ENCODE peak calls at places on chromosomes 3 and 15, in four cellular contexts. H is GM12878, Z is HCT116, I is A549. O is an unnamed sample.

GRCh38 chr3:138364356-138365252 is 16.2 kb downstream of the MRAS start:
- DNase-seq in I (no peak), H (no peak), Z (no peak), O (no peak)

GRCh38 chr3:104596551-104596950 is 770.2 kb upstream of the ALCAM start:
- DNase-seq in Z (peak), I (peak), H (peak), O (peak)

GRCh38 chr15:68616397-68616796 is 37.6 kb downstream of the CORO2B start:
- DNase-seq in I (no peak), H (no peak), Z (no peak), O (no peak)

GRCh38 chr3:171847595-171848259 is 4.6 kb downstream of the TMEM212 start:
- DNase-seq in Z (no peak), H (no peak), I (no peak), O (no peak)

GRCh38 chr3:115217678-115218451 is 70.8 kb upstream of the ZBTB20 start:
- DNase-seq in H (no peak), I (peak), Z (peak), O (peak)

GRCh38 chr3:126474498-126475410 is 937 bp downstream of the ZXDC start:
- DNase-seq in H (no peak), Z (peak), I (peak), O (peak)

GRCh38 chr15:80179025-80179759 is 26.4 kb downstream of the FAH start:
- DNase-seq in Z (no peak), H (no peak), I (peak), O (peak)

GRCh38 chr3:145183261-145183660 is 977.7 kb downstream of the PLOD2 start:
- DNase-seq in H (no peak), I (no peak), Z (no peak), O (no peak)

GRCh38 chr15:52040167-52040900 is 21.3 kb downstream of the MAPK6 start:
- DNase-seq in I (no peak), H (no peak), Z (no peak), O (peak)

GRCh38 chr3:177358968-177359600 is 161.8 kb upstream of the TBL1XR1 start:
- DNase-seq in Z (peak), H (no peak), I (peak), O (no peak)

GRCh38 chr3:14434105-14434504 is 31.7 kb downstream of the SLC6A6 start:
- DNase-seq in H (no peak), Z (no peak), I (no peak), O (peak)

GRCh38 chr3:15478300-15478979 is 43.1 kb downstream of the COLQ start:
- DNase-seq in I (no peak), H (no peak), Z (no peak), O (no peak)

GRCh38 chr3:31622636-31623288 is 90.0 kb downstream of the STT3B start:
- DNase-seq in Z (no peak), H (peak), I (no peak), O (no peak)

GRCh38 chr3:152241142-152242067 is 27.3 kb upstream of the MBNL1 start:
- DNase-seq in H (no peak), Z (no peak), I (no peak), O (no peak)

GRCh38 chr3:58216496-58217197 is 5.9 kb upstream of the DNASE1L3 start:
- DNase-seq in Z (no peak), H (no peak), I (no peak), O (no peak)

GRCh38 chr3:88031543-88032148 is 27.2 kb downstream of the CGGBP1 start:
- DNase-seq in Z (no peak), I (no peak), H (peak), O (peak)

GRCh38 chr3:16723994-16724393 is 118.8 kb upstream of the DAZL start:
- DNase-seq in Z (peak), I (peak), H (no peak), O (peak)

GRCh38 chr3:150763122-150763840 is at the start of gene SIAH2:
- DNase-seq in I (peak), Z (peak), H (peak), O (peak)

GRCh38 chr3:96202181-96202580 is 612.2 kb upstream of the EPHA6 start:
- DNase-seq in Z (no peak), H (no peak), I (no peak), O (no peak)

GRCh38 chr3:120425877-120426276 is 24.9 kb downstream of the FSTL1 start:
- DNase-seq in Z (no peak), I (no peak), H (no peak), O (peak)

GRCh38 chr3:32684800-32685603 is at the start of gene CNOT10:
- DNase-seq in I (peak), H (peak), Z (peak), O (peak)

GRCh38 chr15:48898083-48898482 is 20.1 kb downstream of the EID1 start:
- DNase-seq in I (no peak), H (no peak), Z (no peak), O (no peak)

GRCh38 chr3:149353581-149354184 is 20.2 kb upstream of the TM4SF18 start:
- DNase-seq in I (no peak), H (no peak), Z (no peak), O (no peak)

GRCh38 chr15:68930268-68931022 is at the start of gene SPESP1:
- DNase-seq in Z (no peak), H (no peak), I (no peak), O (peak)

GRCh38 chr3:126269360-126269759 is 87.8 kb downstream of the KLF15 start:
- DNase-seq in H (no peak), Z (no peak), I (peak), O (peak)

GRCh38 chr3:50226888-50227389 is 9.1 kb upstream of the GNAI2 start:
- DNase-seq in I (peak), H (no peak), Z (peak), O (no peak)

GRCh38 chr3:58388550-58389061 is 45.0 kb downstream of the PDHB start:
- DNase-seq in Z (no peak), H (no peak), I (no peak), O (peak)

GRCh38 chr3:147394168-147394941 is 12.0 kb downstream of the ZIC4 start:
- DNase-seq in Z (no peak), I (no peak), H (no peak), O (no peak)

GRCh38 chr15:29097168-29097567 is 172.5 kb downstream of the NSMCE3 start:
- DNase-seq in Z (no peak), I (no peak), H (no peak), O (no peak)

GRCh38 chr3:54773251-54773650 is 154.6 kb downstream of the LRTM1 start:
- DNase-seq in Z (no peak), H (no peak), I (no peak), O (no peak)

GRCh38 chr3:21462151-21462550 is 288.9 kb downstream of the ZNF385D start:
- DNase-seq in H (no peak), Z (no peak), I (no peak), O (no peak)

GRCh38 chr3:29585368-29585767 is 304.5 kb downstream of the RBMS3 start:
- DNase-seq in Z (no peak), I (no peak), H (no peak), O (no peak)

GRCh38 chr3:132554437-132554836 is 42.6 kb upstream of the ACKR4 start:
- DNase-seq in I (peak), H (no peak), Z (no peak), O (peak)

GRCh38 chr3:10707984-10708868 is 107.8 kb upstream of the SLC6A11 start:
- DNase-seq in H (no peak), I (no peak), Z (no peak), O (no peak)

GRCh38 chr15:68580883-68581155 is 2.0 kb downstream of the CORO2B start:
- DNase-seq in I (no peak), Z (no peak), H (no peak), O (no peak)

GRCh38 chr3:48015451-48016182 is 599 bp downstream of the MAP4 start:
- DNase-seq in H (no peak), I (no peak), Z (no peak), O (peak)

GRCh38 chr15:99042909-99043308 is 35.3 kb upstream of the PGPEP1L start:
- DNase-seq in I (no peak), Z (no peak), H (no peak), O (no peak)

DNA sequence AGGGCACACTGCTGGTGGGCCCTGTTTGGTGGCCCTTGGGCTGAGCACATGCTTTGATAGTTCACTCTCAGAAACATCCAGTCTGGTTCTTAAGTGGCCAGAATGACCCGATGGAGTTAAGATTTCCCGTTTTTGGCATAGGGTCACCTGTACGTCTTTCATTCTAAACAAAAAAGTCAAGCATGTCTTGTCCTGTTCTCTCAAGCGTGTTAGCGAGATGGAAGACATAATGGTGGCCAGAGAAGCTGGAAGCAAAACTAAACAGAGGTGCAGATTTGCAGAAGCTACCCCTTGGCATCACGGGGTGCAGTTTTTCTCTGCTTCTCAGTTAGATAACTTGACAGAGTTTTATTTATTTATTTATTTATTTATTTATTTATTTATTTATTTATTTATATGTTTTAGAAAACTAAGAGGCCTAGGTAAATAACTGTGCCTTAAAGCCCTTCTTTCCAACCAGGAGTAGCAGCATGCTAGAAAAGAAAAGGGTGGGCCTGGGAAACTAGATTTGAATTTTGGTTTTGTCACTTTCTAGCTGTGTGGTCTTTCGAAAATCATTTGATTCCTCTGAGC is 63.0 kb downstream of the ST6GAL1 start:
- DNase-seq in I (no peak), Z (no peak), H (no peak), O (no peak)
- TF ChIP-seq CEBPB in I (no peak), Z (no peak), H (no peak), O (no peak)

DNA sequence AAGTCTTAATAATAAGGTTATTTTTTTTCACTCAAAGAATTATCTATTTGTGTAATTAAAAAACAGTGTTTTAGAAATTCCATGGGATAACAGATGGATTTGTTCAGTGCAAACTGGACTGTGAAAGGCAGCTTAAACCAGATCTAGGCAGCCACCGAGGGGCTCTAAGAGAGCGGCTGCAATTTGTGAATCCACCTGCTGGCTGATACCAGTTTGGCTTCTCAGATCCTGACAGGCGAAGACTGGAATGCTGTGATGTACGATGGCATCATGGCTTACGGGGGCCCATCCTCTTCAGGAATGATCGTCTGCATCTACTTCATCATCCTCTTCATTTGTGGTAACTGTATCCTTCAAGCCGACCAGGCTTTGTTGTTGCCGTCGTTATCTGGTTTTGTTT is 119.6 kb downstream of the CHDH start:
- DNase-seq in H (no peak), I (no peak), Z (no peak), O (no peak)
- TF ChIP-seq CEBPB in H (no peak), I (no peak), Z (no peak), O (no peak)

GRCh38 chr15:90400005-90400758 is 12.1 kb downstream of the IQGAP1 start:
- DNase-seq in Z (no peak), I (no peak), H (no peak), O (no peak)
- TF ChIP-seq CEBPB in Z (peak), I (no peak), H (no peak), O (no peak)

GRCh38 chr3:43960448-43960840 is 269.7 kb downstream of the ABHD5 start:
- DNase-seq in I (peak), H (no peak), Z (no peak), O (no peak)
- TF ChIP-seq CEBPB in I (no peak), H (no peak), Z (no peak), O (no peak)

DNA sequence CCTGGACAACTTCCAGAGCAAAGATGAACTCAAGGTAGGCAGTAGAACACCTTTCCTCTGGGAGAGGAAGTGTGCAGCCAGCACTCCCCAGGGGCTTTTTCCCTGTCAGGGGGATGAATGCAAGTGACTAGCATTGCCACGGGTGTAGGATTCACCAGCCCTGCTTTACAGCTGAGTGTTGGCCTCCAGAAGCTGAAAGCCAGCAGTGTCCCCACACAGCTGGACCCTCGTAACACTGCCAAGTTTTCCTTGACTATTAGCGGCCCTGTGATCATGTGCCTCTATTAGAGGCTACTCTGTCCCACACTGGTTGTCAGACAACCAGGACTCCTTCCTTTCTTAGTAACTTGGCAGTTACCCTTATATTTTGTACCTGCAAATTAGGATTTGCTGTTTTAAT is 104.9 kb upstream of the MANF start:
- DNase-seq in H (no peak), Z (no peak), I (no peak), O (no peak)
- TF ChIP-seq CEBPB in H (no peak), Z (no peak), I (no peak), O (no peak)

GRCh38 chr3:36769926-36770325 is 5.6 kb upstream of the DCLK3 start:
- DNase-seq in I (no peak), Z (no peak), H (no peak), O (no peak)

GRCh38 chr3:36763111-36763849 is 1.1 kb downstream of the DCLK3 start:
- DNase-seq in Z (no peak), I (no peak), H (no peak), O (no peak)

GRCh38 chr3:36764704-36765038 is 318 bp upstream of the DCLK3 start:
- DNase-seq in I (no peak), Z (no peak), H (no peak), O (no peak)

GRCh38 chr3:36765104-36765503 is 751 bp upstream of the DCLK3 start:
- DNase-seq in H (no peak), I (no peak), Z (no peak), O (no peak)

GRCh38 chr3:36763850-36764703 is at the start of gene DCLK3:
- DNase-seq in I (no peak), H (no peak), Z (no peak), O (no peak)
- TF ChIP-seq CEBPB in I (no peak), H (no peak), Z (no peak), O (no peak)

GRCh38 chr3:52262447-52262846 is 16.0 kb downstream of the WDR82 start:
- DNase-seq in Z (no peak), I (no peak), H (no peak), O (no peak)
- TF ChIP-seq CEBPB in Z (no peak), I (no peak), H (no peak), O (no peak)

GRCh38 chr15:60191015-60191414 is 186.9 kb downstream of the FOXB1 start:
- DNase-seq in H (no peak), I (no peak), Z (no peak), O (no peak)
- TF ChIP-seq CEBPB in H (no peak), I (no peak), Z (no peak), O (no peak)

DNA sequence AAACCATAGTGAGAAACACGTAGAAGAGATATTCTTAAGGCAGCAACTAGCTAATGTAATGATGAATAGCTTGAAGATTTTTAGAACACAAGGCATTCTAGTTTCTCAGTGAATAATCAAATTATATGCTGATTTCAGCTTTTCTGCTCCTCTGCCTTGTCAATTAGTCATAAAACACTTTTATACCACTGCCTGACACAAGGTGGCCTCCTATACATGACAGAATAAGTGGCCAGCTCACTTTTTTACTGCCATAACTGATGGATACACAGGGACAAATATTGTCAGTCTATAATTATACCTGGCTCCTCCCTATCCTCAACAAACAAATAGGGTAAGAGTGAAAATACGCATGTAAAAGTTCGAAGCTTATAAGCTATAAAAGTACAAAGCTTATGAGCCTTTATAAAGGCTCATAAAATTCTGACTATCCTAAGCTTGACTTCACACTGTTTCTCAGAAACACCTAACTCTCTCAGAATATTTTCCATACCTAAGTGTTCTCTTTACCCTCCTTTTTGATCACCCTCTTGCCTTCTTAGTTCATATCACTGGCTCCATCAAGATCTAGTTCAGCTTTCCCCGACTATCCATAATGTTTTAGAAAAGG is 81.6 kb downstream of the HERC1 start:
- DNase-seq in I (peak), Z (peak), H (peak), O (peak)
- TF ChIP-seq CEBPB in I (no peak), Z (no peak), H (no peak), O (no peak)